ENCODE peak calls at places on chromosomes 16 and 17, in six cellular contexts. R is CMK; E is NB4; Z is HS-5; M is right atrium auricular region; W is naive thymus-derived CD8-positive, alpha-beta T cell. A is an unnamed sample.

GRCh38 chr17:77959926-77960521 is 1.5 kb downstream of the TNRC6C start:
- DNase-seq in R (no peak), E (no peak), Z (no peak), M (no peak), W (peak; percentile 25), A (no peak)

GRCh38 chr17:50359005-50359699 is 13.2 kb downstream of the XYLT2 start:
- DNase-seq in R (no peak), E (no peak), Z (no peak), M (no peak), W (no peak), A (no peak)

GRCh38 chr16:11452746-11453344 is 107.6 kb downstream of the RMI2 start:
- DNase-seq in R (no peak), E (no peak), Z (no peak), M (no peak), W (no peak), A (no peak)

GRCh38 chr16:75105306-75106061 is 11.1 kb downstream of the LDHD start:
- DNase-seq in R (no peak), E (peak; percentile 81), Z (no peak), M (no peak), W (no peak), A (no peak)

GRCh38 chr17:74325743-74326379 is at the start of gene KIF19:
- DNase-seq in R (no peak), E (no peak), Z (no peak), M (no peak), W (peak; percentile 26), A (no peak)

GRCh38 chr17:36055921-36056320 is 8.2 kb upstream of the CCL18 start:
- DNase-seq in R (no peak), E (no peak), Z (no peak), M (no peak), W (no peak), A (no peak)

GRCh38 chr16:23410176-23410575 is 42.8 kb downstream of the COG7 start:
- DNase-seq in R (no peak), E (no peak), Z (no peak), M (no peak), W (no peak), A (no peak)

GRCh38 chr17:50647187-50647586 is 12.5 kb downstream of the ABCC3 start:
- DNase-seq in R (no peak), E (no peak), Z (no peak), M (no peak), W (no peak), A (no peak)

GRCh38 chr17:78174332-78174869 is 6.0 kb downstream of the SYNGR2 start:
- DNase-seq in R (no peak), E (no peak), Z (no peak), M (peak; percentile 83), W (no peak), A (peak; percentile 92)

GRCh38 chr17:80137131-80137530 is 9.8 kb downstream of the EIF4A3 start:
- DNase-seq in R (no peak), E (no peak), Z (no peak), M (no peak), W (no peak), A (no peak)

GRCh38 chr16:71626018-71626857 is at the start of gene MARVELD3:
- DNase-seq in R (no peak), E (no peak), Z (no peak), M (no peak), W (peak; percentile 20), A (no peak)

GRCh38 chr16:4059969-4060368 is 56.3 kb downstream of the ADCY9 start:
- DNase-seq in R (no peak), E (peak; percentile 44), Z (no peak), M (no peak), W (no peak), A (no peak)

GRCh38 chr16:2856061-2856670 is 1.8 kb downstream of the PRSS22 start:
- DNase-seq in R (peak; percentile 30), E (no peak), Z (no peak), M (no peak), W (no peak), A (no peak)

GRCh38 chr17:64259922-64260321 is 3.1 kb downstream of the TEX2 start:
- DNase-seq in R (no peak), E (peak; percentile 45), Z (peak; percentile 47), M (no peak), W (no peak), A (no peak)

A was measured in coronary artery.